ENCODE peak calls at places on chromosomes 12 and 14, in six cellular contexts. S is AG04450, O is heart left ventricle, U is coronary artery, J is lower leg skin, K is spleen. N is an unnamed sample.

GRCh38 chr12:95998611-95999300 is 2.6 kb upstream of the HAL start:
- DNase-seq in O (peak), U (no peak), J (no peak), S (peak), K (no peak), N (no peak)

GRCh38 chr12:98635657-98636323 is 8.8 kb downstream of the IKBIP start:
- DNase-seq in K (no peak), S (peak), O (no peak), U (no peak), J (no peak), N (no peak)

GRCh38 chr12:26034371-26035142 is 76.1 kb downstream of the RASSF8 start:
- DNase-seq in O (no peak), U (no peak), K (no peak), J (no peak), S (no peak), N (no peak)

GRCh38 chr14:62939970-62940369 is 105.3 kb downstream of the KCNH5 start:
- DNase-seq in J (no peak), U (no peak), S (no peak), O (no peak), K (no peak), N (no peak)

GRCh38 chr12:105402366-105402765 is 71.9 kb downstream of the C12orf75 start:
- DNase-seq in S (no peak), O (no peak), J (no peak), U (no peak), K (no peak), N (no peak)

GRCh38 chr12:109981311-109981710 is 14.9 kb downstream of the GIT2 start:
- DNase-seq in U (no peak), S (no peak), O (no peak), J (no peak), K (no peak), N (no peak)

GRCh38 chr14:82447586-82447985 is 913.9 kb upstream of the SEL1L start:
- DNase-seq in O (no peak), K (no peak), J (no peak), S (no peak), U (no peak), N (no peak)

GRCh38 chr12:49332891-49333371 is 4.1 kb downstream of the C1QL4 start:
- DNase-seq in J (no peak), S (no peak), O (no peak), U (no peak), K (no peak), N (no peak)

GRCh38 chr12:3922033-3922432 is 48.8 kb upstream of the PARP11 start:
- DNase-seq in J (no peak), K (no peak), U (no peak), O (no peak), S (no peak), N (no peak)

GRCh38 chr12:90909069-90909676 is 45.8 kb downstream of the CCER1 start:
- DNase-seq in O (no peak), J (no peak), U (no peak), K (no peak), S (no peak), N (no peak)

GRCh38 chr12:113659416-113659815 is 187.7 kb upstream of the LHX5 start:
- DNase-seq in J (no peak), K (no peak), O (no peak), S (no peak), U (no peak), N (no peak)

GRCh38 chr12:102478416-102479098 is 1.8 kb downstream of the IGF1 start:
- DNase-seq in O (no peak), U (no peak), S (no peak), J (no peak), K (no peak), N (no peak)

GRCh38 chr14:64213079-64213478 is 81.1 kb downstream of the ESR2 start:
- DNase-seq in O (no peak), K (no peak), U (no peak), S (no peak), J (no peak), N (no peak)

GRCh38 chr12:26233620-26234019 is 38.2 kb downstream of the SSPN start:
- DNase-seq in O (no peak), S (peak), K (no peak), U (no peak), J (no peak), N (no peak)

GRCh38 chr12:43206396-43206795 is 345.6 kb downstream of the ADAMTS20 start:
- DNase-seq in U (no peak), J (no peak), O (no peak), K (no peak), S (peak), N (no peak)

GRCh38 chr12:120485914-120486881 is 9.7 kb upstream of the DYNLL1 start:
- DNase-seq in J (no peak), K (no peak), S (no peak), O (no peak), U (no peak), N (no peak)

GRCh38 chr12:52428121-52428520 is 6.0 kb downstream of the KRT75 start:
- DNase-seq in O (no peak), U (no peak), S (no peak), J (no peak), K (peak), N (no peak)
- TF ChIP-seq CTCF in O (no peak), U (no peak), S (no peak), J (no peak), K (no peak), N (no peak)

GRCh38 chr12:119198440-119198839 is 19.7 kb downstream of the HSPB8 start:
- DNase-seq in U (peak), J (no peak), K (no peak), S (no peak), O (no peak), N (no peak)
- TF ChIP-seq CTCF in U (no peak), J (no peak), K (no peak), S (no peak), O (no peak), N (no peak)

DNA sequence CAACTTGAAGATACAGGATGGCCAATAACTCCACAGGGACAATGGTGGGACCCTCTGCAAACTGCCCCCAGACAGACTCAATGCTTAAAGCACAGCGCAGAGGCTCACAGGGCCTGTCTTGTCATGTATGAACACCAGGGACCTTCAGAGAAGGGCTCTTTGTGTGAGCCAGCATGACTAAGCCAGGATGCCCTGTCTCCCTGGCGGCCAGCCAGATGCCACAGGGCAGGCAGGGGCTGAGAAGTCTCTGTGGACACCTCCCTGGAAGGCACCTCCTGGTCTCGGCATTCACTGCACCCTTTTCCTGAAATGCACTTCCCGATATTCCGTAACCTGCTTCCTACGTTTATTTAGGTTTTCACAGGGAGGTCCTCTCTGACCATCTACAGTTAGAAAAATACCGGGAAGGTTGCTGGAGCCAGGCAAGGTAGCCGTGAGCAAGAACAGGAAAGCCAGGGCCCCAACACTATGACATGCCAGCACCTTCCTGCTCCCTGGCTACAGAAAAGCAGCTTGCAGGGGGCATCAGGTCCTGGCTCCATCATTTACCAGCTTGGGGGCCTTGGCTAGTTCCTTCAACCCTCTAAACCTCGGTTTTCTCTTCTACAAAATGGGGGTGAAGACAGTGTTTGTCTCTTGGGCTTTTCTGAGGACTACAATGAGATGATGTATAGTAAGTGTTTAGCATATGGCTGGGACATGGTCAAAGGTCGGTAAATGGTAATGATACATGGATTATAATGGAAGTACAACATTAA is 65.0 kb downstream of the PITPNM2 start:
- DNase-seq in U (no peak), J (no peak), O (no peak), K (peak), S (no peak), N (peak)
- TF ChIP-seq CTCF in U (no peak), J (no peak), O (no peak), K (no peak), S (no peak), N (no peak)

DNA sequence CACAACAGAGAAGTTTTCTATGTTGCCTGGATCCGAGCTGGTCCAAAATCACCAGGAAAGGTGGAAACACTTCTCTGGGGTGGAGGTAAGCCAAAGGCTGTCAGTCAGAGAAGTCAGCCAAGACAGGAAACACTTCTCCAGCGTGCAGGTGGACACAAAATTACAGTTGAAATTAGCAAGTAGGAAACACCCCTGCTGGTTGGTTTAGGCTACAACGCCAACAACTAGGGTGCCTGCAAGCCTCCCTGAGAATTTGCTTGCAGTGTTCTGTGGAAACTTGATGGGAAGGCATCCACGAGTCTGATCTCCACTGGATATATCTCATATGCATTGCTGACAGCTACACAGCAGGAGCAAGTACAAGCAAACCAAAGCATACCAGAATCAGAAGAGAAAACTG is 600.5 kb downstream of the RERGL start:
- DNase-seq in S (no peak), U (no peak), K (no peak), J (no peak), O (no peak), N (no peak)
- TF ChIP-seq CTCF in S (no peak), U (no peak), K (no peak), J (no peak), O (no peak), N (no peak)

DNA sequence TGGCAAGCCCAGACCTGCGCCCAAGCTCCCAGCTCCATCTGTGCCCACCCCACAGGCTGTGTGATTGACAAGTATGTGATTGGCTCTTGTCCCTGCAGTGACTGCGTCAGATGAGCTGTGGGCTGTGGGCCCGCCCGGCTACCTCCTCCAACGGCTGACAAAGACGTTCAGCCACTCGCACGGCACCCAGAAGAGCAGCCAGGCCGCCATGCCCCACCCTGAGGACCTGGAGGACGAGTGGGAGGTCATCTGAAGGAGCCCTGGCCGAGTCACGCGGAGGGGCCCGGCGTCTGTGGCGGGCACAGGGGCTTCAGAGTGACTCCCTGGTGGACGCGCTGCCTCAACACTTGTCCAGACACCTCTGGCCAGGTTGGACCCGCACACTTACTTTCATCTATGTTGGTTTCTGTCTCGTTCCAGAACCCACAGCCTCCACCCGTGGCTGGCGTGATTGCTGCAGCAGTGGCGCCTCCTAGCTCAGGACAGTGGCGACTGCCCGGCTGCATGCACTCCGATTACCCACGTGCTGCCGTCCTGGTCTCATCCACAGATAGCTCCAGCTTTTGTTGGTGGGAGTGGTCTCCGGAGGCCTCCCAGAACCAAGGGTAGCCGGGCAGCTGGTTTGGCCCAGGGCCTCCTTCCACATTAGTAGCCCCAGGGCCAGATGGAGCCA is 11.4 kb downstream of the ANKRD9 start:
- DNase-seq in S (no peak), O (no peak), K (no peak), U (no peak), J (no peak), N (no peak)
- TF ChIP-seq CTCF in S (peak), O (no peak), K (no peak), U (no peak), J (no peak), N (peak)

GRCh38 chr14:102231476-102232347 is 73.3 kb downstream of the MOK start:
- DNase-seq in K (peak), U (no peak), J (no peak), O (no peak), S (no peak), N (no peak)
- TF ChIP-seq CTCF in K (no peak), U (no peak), J (no peak), O (no peak), S (no peak), N (no peak)

DNA sequence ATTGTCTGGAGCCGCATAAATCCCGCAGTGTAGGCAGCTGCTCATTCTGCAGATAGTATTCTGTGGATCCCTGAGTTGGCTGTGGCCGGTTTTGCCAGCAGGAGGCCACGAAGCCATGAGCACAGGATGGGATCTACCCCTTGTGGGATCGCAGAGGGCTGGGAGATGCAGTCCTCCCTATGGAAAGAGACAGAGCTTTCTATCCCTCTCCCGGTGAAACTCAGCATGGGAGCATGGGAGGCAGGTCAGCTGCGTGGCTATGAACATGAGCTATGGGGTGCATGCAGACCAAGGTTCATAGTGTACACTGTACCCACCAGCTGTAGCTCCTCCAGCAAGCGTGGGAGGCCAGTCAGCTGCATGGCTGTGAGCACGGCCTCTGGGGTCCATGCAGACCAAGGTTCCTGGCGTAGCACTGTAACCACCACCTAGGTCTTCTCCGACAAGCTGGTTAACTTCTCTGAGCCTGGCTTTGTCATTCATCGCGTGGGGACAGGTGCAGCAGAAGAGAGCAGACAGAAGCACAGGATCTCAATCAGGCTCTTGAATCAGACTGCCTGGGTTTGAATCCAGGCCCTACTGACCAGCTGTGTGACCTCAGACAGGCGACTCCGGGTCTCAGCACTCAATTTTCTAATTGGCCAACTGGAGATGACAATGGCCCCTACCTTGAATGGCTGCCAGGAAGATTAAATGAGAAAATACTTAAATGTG is 5.9 kb downstream of the BDKRB1 start:
- DNase-seq in K (no peak), U (peak), O (no peak), S (no peak), J (no peak), N (no peak)
- TF ChIP-seq CTCF in K (no peak), U (no peak), O (no peak), S (peak), J (no peak), N (no peak)

DNA sequence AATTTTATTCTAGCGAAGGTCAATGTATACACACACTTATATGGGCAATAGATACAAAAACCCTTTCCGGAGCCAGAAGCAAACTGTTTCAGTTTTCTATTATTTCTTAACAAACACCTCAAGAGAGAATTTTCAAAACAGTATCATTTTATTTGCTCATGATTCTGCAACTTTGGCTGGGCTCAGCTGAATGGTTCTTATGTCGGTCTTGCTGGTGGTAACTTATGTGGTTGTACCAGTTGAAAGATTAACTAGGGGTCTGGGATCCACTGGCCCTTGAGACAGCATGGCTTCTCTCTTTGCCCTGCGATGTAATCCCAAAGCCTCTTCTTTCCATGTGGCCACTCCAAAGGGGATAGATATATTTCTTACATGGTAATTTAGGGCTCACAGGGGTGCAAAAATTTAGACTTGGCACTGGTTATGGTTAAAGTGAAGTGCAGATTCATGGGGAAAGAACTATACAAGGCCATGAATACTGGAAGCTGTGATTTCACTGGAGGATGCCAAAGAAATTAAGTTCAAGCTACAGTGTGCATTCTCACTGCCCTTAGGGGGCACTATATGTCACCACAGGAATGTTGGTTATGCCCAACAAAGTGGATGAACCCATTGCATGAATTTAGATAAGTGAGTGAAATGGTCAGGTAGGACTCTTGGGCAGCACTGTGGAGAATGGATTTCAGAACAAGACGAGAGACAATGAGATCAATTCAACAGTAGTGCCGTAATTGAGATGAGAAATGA is 94.3 kb upstream of the NAV3 start:
- DNase-seq in U (no peak), S (no peak), K (no peak), O (no peak), J (no peak), N (no peak)
- TF ChIP-seq CTCF in U (no peak), S (no peak), K (no peak), O (no peak), J (no peak), N (no peak)

DNA sequence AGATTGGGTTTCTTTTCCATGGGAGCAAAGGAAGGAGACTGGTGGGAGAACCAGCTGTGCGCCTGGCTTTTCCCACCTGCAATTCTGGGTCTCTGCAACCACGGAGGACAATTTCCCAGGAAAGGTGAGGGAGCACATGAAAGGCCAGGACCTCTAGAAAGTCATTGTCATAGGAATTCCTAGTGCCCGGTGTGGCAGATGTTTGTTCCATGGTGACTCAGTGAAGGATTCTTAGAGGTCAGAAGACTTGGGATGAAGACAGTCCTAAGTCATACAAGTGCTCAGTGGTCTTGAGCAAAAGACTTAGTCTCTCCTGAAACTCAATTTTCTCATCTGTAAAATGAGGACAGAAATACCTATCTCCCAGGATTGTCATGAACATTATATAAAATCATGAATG is 51.3 kb downstream of the KCNA5 start:
- DNase-seq in J (no peak), K (no peak), S (no peak), O (no peak), U (no peak), N (no peak)
- TF ChIP-seq CTCF in J (no peak), K (no peak), S (no peak), O (no peak), U (no peak), N (no peak)